ENCODE peak calls at places on chromosomes 12 and 14, in four cellular contexts. One of them, this sample, is unnamed.

GRCh38 chr12:57216014-57216891 is at the start of gene NXPH4:
- DNase-seq in MM.1S: peak
- DNase-seq in choroid plexus epithelial cell: no peak
- DNase-seq in A549: peak
- DNase-seq in this sample: peak

GRCh38 chr12:16012086-16012485 is 101.0 kb downstream of the DERA start:
- DNase-seq in MM.1S: peak
- DNase-seq in choroid plexus epithelial cell: peak
- DNase-seq in A549: no peak
- DNase-seq in this sample: no peak

GRCh38 chr12:112575559-112576067 is 156.9 kb downstream of the PTPN11 start:
- DNase-seq in MM.1S: no peak
- DNase-seq in choroid plexus epithelial cell: no peak
- DNase-seq in A549: no peak
- DNase-seq in this sample: no peak

GRCh38 chr12:49368240-49368600 is 958 bp downstream of the SPATS2 start:
- DNase-seq in MM.1S: peak
- DNase-seq in choroid plexus epithelial cell: no peak
- DNase-seq in A549: no peak
- DNase-seq in this sample: no peak

GRCh38 chr12:106305376-106305775 is 2.8 kb downstream of the TCP11L2 start:
- DNase-seq in MM.1S: no peak
- DNase-seq in choroid plexus epithelial cell: no peak
- DNase-seq in A549: no peak
- DNase-seq in this sample: no peak

GRCh38 chr12:94109154-94109553 is 39.2 kb upstream of the PLXNC1 start:
- DNase-seq in MM.1S: no peak
- DNase-seq in choroid plexus epithelial cell: peak
- DNase-seq in A549: no peak
- DNase-seq in this sample: peak

GRCh38 chr12:84786622-84787021 is 126.0 kb downstream of the SLC6A15 start:
- DNase-seq in MM.1S: no peak
- DNase-seq in choroid plexus epithelial cell: no peak
- DNase-seq in A549: no peak
- DNase-seq in this sample: no peak

GRCh38 chr12:71552728-71553501 is 110.7 kb downstream of the ZFC3H1 start:
- DNase-seq in MM.1S: no peak
- DNase-seq in choroid plexus epithelial cell: no peak
- DNase-seq in A549: no peak
- DNase-seq in this sample: no peak

GRCh38 chr14:34692898-34693227 is 21.5 kb downstream of the CFL2 start:
- DNase-seq in MM.1S: no peak
- DNase-seq in choroid plexus epithelial cell: no peak
- DNase-seq in A549: no peak
- DNase-seq in this sample: no peak

GRCh38 chr14:100104523-100105300 is 39.5 kb downstream of the EVL start:
- DNase-seq in MM.1S: no peak
- DNase-seq in choroid plexus epithelial cell: peak
- DNase-seq in A549: no peak
- DNase-seq in this sample: no peak

GRCh38 chr12:108612788-108613282 is 15.0 kb upstream of the TMEM119 start:
- DNase-seq in MM.1S: no peak
- DNase-seq in choroid plexus epithelial cell: peak
- DNase-seq in A549: no peak
- DNase-seq in this sample: no peak

GRCh38 chr12:94498073-94498472 is 38.4 kb upstream of the CEP83 start:
- DNase-seq in MM.1S: no peak
- DNase-seq in choroid plexus epithelial cell: no peak
- DNase-seq in A549: no peak
- DNase-seq in this sample: no peak

GRCh38 chr14:91215381-91215780 is 29.1 kb downstream of the GPR68 start:
- DNase-seq in MM.1S: no peak
- DNase-seq in choroid plexus epithelial cell: no peak
- DNase-seq in A549: no peak
- DNase-seq in this sample: no peak

GRCh38 chr14:95522556-95522955 is 6.1 kb upstream of the SYNE3 start:
- DNase-seq in MM.1S: no peak
- DNase-seq in choroid plexus epithelial cell: no peak
- DNase-seq in A549: no peak
- DNase-seq in this sample: no peak

GRCh38 chr14:80930836-80931389 is 10.6 kb downstream of the CEP128 start:
- DNase-seq in MM.1S: peak
- DNase-seq in choroid plexus epithelial cell: peak
- DNase-seq in A549: no peak
- DNase-seq in this sample: peak

GRCh38 chr14:39316844-39317553 is 83.3 kb downstream of the MIA2 start:
- DNase-seq in MM.1S: no peak
- DNase-seq in choroid plexus epithelial cell: no peak
- DNase-seq in A549: no peak
- DNase-seq in this sample: no peak

GRCh38 chr14:103558071-103558882 is 4.2 kb downstream of the BAG5 start:
- DNase-seq in MM.1S: no peak
- DNase-seq in choroid plexus epithelial cell: peak
- DNase-seq in A549: no peak
- DNase-seq in this sample: no peak

GRCh38 chr12:10136637-10137205 is 6.7 kb upstream of the CLEC7A start:
- DNase-seq in MM.1S: no peak
- DNase-seq in choroid plexus epithelial cell: no peak
- DNase-seq in A549: no peak
- DNase-seq in this sample: no peak

GRCh38 chr14:59362533-59362932 is 102.6 kb downstream of the GPR135 start:
- DNase-seq in MM.1S: no peak
- DNase-seq in choroid plexus epithelial cell: peak
- DNase-seq in A549: no peak
- DNase-seq in this sample: no peak

GRCh38 chr12:31471823-31472222 is 119.1 kb downstream of the DENND5B start:
- DNase-seq in MM.1S: no peak
- DNase-seq in choroid plexus epithelial cell: peak
- DNase-seq in A549: no peak
- DNase-seq in this sample: no peak

GRCh38 chr12:123995023-123995422 is 22.0 kb downstream of the ZNF664 start:
- DNase-seq in MM.1S: no peak
- DNase-seq in choroid plexus epithelial cell: peak
- DNase-seq in A549: no peak
- DNase-seq in this sample: no peak

GRCh38 chr12:92629349-92630065 is 73.3 kb upstream of the PLEKHG7 start:
- DNase-seq in MM.1S: no peak
- DNase-seq in choroid plexus epithelial cell: peak
- DNase-seq in A549: no peak
- DNase-seq in this sample: no peak

GRCh38 chr14:69574266-69574953 is at the start of gene CCDC177:
- DNase-seq in MM.1S: peak
- DNase-seq in choroid plexus epithelial cell: peak
- DNase-seq in A549: peak
- DNase-seq in this sample: peak

DNA sequence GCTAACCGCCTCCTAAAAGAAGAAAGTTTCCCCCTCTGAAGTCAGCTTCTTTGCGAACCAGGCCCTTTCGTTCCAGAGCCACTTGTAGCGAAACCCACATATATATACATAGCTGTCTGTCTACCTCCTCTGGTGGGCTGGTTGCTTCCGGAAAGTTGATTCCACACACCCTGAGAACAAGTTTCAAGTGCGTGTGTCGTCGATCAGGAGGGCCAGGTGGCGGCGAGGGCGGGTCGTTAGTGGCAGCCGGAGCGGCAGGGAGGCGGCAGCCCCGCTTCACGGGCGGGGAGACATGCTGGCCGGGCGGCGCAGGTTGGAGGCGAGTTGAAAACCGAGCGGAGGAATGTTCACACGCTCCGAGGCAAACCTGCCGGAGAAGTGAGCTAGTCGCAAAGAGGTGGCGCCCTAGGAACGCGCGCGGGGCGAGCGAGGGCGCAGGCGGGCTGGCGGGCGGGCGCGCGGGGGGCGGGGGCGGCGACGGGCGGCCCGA is 2.6 kb downstream of the PTHLH start:
- DNase-seq in MM.1S: peak
- DNase-seq in choroid plexus epithelial cell: peak
- DNase-seq in A549: peak
- DNase-seq in this sample: peak
- TF ChIP-seq CTCF in MM.1S: peak
- TF ChIP-seq CTCF in choroid plexus epithelial cell: no peak
- TF ChIP-seq CTCF in A549: peak
- TF ChIP-seq CTCF in this sample: peak

DNA sequence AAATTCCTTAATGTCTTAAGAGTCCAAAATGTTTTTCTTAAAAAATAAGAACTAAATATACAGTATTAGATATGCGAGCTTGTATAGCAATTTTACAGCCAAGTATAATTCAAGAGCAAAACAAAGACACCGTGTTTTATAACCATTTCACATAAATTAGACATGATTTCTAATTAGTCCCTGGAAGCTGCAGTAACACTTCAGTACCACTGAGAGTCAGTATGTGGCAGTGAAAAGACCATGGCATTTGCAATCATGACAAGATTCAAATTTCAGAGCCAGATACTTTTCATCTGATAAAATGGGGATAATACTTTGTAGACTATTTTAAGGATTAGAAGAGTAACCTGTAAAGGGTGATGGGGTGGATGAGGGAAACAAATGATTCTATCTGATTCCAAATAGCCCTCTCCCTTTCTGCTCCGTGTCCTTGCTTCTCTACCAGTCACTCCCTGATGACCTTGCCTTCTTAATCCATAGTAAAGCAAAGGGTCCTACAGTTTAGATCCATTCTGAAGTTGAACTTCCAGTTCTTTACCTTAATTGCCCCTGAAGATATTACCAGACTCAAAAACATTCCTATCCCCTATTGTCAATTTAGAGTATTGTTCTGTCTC is 145.4 kb upstream of the ABCD2 start:
- DNase-seq in MM.1S: peak
- DNase-seq in choroid plexus epithelial cell: peak
- DNase-seq in A549: peak
- DNase-seq in this sample: peak
- TF ChIP-seq CTCF in MM.1S: peak
- TF ChIP-seq CTCF in choroid plexus epithelial cell: peak
- TF ChIP-seq CTCF in A549: peak
- TF ChIP-seq CTCF in this sample: peak

GRCh38 chr14:42884100-42884499 is 1277.4 kb downstream of the LRFN5 start:
- DNase-seq in MM.1S: no peak
- DNase-seq in choroid plexus epithelial cell: peak
- DNase-seq in A549: no peak
- DNase-seq in this sample: no peak
- TF ChIP-seq CTCF in MM.1S: no peak
- TF ChIP-seq CTCF in choroid plexus epithelial cell: no peak
- TF ChIP-seq CTCF in A549: no peak
- TF ChIP-seq CTCF in this sample: no peak

DNA sequence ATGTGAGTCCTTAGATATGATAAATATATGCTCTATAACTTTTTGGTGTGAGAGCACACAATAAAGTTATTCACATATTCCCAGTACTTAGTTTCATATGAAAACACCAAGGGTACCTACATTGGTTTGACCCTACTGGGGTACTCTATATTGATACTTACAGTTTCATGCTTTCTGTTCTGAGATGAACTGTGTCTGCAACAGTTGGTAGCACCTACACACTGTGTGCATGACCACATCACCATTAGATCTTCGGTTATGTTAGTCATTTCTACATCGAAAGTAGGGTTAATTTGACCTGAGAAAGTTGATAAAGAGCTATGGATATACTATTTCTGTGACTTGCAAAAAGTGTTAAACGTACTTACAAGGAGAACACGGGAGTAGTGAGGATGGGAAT is 337.2 kb downstream of the NPAS3 start:
- DNase-seq in MM.1S: no peak
- DNase-seq in choroid plexus epithelial cell: no peak
- DNase-seq in A549: no peak
- DNase-seq in this sample: no peak
- TF ChIP-seq CTCF in MM.1S: no peak
- TF ChIP-seq CTCF in choroid plexus epithelial cell: no peak
- TF ChIP-seq CTCF in A549: no peak
- TF ChIP-seq CTCF in this sample: no peak

DNA sequence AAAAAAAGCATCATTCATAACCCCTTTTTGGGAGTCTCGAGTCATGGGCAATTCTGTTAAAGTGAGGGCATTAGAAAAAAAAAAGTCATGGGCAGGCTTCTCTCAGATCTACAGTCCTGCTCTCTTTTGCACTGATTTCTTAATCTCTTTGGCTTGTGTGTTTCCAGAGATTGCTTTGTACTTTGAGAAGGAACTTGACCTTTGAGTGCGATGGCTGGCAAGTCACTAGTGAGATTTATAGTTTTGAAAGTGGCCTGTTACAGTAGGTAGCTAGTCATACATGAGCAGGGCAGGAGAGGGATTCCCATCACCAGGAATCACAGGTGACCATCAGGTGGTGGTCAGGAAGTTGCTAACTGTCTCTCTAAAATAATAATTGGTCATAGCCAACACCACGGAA is 119.6 kb downstream of the KCNMB4 start:
- DNase-seq in MM.1S: no peak
- DNase-seq in choroid plexus epithelial cell: no peak
- DNase-seq in A549: no peak
- DNase-seq in this sample: no peak
- TF ChIP-seq CTCF in MM.1S: no peak
- TF ChIP-seq CTCF in choroid plexus epithelial cell: no peak
- TF ChIP-seq CTCF in A549: no peak
- TF ChIP-seq CTCF in this sample: no peak

GRCh38 chr12:14418526-14418925 is 53.0 kb downstream of the ATF7IP start:
- DNase-seq in MM.1S: no peak
- DNase-seq in choroid plexus epithelial cell: peak
- DNase-seq in A549: no peak
- DNase-seq in this sample: no peak

GRCh38 chr12:14417717-14418116 is 52.2 kb downstream of the ATF7IP start:
- DNase-seq in MM.1S: peak
- DNase-seq in choroid plexus epithelial cell: peak
- DNase-seq in A549: no peak
- DNase-seq in this sample: no peak

GRCh38 chr12:14410841-14411569 is 45.5 kb downstream of the ATF7IP start:
- DNase-seq in MM.1S: no peak
- DNase-seq in choroid plexus epithelial cell: peak
- DNase-seq in A549: no peak
- DNase-seq in this sample: no peak

GRCh38 chr12:14416658-14417057 is 51.2 kb downstream of the ATF7IP start:
- DNase-seq in MM.1S: peak
- DNase-seq in choroid plexus epithelial cell: peak
- DNase-seq in A549: no peak
- DNase-seq in this sample: no peak
- TF ChIP-seq CTCF in MM.1S: peak
- TF ChIP-seq CTCF in choroid plexus epithelial cell: peak
- TF ChIP-seq CTCF in A549: no peak
- TF ChIP-seq CTCF in this sample: no peak

DNA sequence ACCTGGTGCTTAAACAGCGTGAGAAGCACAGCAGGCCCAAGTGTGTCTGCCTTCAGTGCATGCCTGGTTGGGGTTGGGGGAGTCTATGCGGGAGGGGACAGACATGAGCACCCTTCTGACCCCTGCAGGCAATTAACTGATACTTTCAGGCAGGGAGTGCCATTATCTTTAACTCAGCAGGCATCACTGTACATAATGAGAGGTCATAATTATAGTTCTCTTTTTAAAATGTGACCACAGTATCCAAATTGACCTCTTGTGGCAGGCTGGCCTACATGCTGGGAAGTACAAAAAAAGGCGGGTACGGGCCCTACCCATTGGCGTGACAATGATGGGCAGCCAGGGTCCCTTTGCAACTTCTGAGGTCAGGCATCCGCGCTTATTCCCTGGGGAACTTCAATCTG is 209.1 kb downstream of the FOXN3 start:
- DNase-seq in MM.1S: no peak
- DNase-seq in choroid plexus epithelial cell: no peak
- DNase-seq in A549: no peak
- DNase-seq in this sample: no peak
- TF ChIP-seq CTCF in MM.1S: no peak
- TF ChIP-seq CTCF in choroid plexus epithelial cell: no peak
- TF ChIP-seq CTCF in A549: no peak
- TF ChIP-seq CTCF in this sample: no peak